ENCODE peak calls at places on chromosome 4, in seven cellular contexts. S is NCI-H1105 treated with DMSO at 0.1 percent for 48 hours; H is OCI-M1; R is choroid plexus epithelial cell; I is NCI-H1694 treated with DMSO at 0.1 percent for 48 hours; G is CD8-positive, alpha-beta T cell; O is stimulated activated CD8-positive, alpha-beta memory T cell treated with anti-CD3 and anti-CD28 coated beads, Interleukin-4, amount 100 ng/mL, for 4 hours. Q is an unnamed sample.
A peak's percentile ranks its signal among the peaks of the same experiment; 100 is the strongest.

GRCh38 chr4:42523066-42523718 is 125.9 kb downstream of the SHISA3 start:
- DNase-seq in S (no peak), H (no peak), R (no peak), I (no peak), G (no peak), O (no peak), Q (no peak)

GRCh38 chr4:147491076-147491475 is 10.2 kb downstream of the EDNRA start:
- DNase-seq in S (no peak), H (no peak), R (peak; percentile 85), I (no peak), G (no peak), O (no peak), Q (no peak)

GRCh38 chr4:53477038-53477565 is 99.7 kb downstream of the FIP1L1 start:
- DNase-seq in S (no peak), H (peak; percentile 38), R (peak; percentile 56), I (no peak), G (no peak), O (no peak), Q (no peak)

GRCh38 chr4:53455766-53456165 is 78.3 kb downstream of the FIP1L1 start:
- DNase-seq in S (no peak), H (no peak), R (no peak), I (no peak), G (no peak), O (no peak), Q (no peak)

GRCh38 chr4:145808021-145808650 is 128.2 kb downstream of the C4orf51 start:
- DNase-seq in S (peak; percentile 1), H (peak; percentile 89), R (peak; percentile 97), I (no peak), G (no peak), O (no peak), Q (no peak)

GRCh38 chr4:112523008-112523440 is 7.0 kb upstream of the NEUROG2 start:
- DNase-seq in S (no peak), H (peak; percentile 60), R (peak; percentile 43), I (no peak), G (peak; percentile 46), O (peak; percentile 8), Q (no peak)

GRCh38 chr4:124206779-124207605 is 505.5 kb downstream of the ANKRD50 start:
- DNase-seq in S (no peak), H (no peak), R (peak; percentile 84), I (no peak), G (no peak), O (no peak), Q (no peak)

GRCh38 chr4:94228488-94229216 is 21.0 kb downstream of the SMARCAD1 start:
- DNase-seq in S (no peak), H (no peak), R (no peak), I (no peak), G (no peak), O (no peak), Q (no peak)

GRCh38 chr4:26325191-26325590 is 4.4 kb downstream of the RBPJ start:
- DNase-seq in S (no peak), H (peak; percentile 73), R (peak; percentile 76), I (peak; percentile 5), G (no peak), O (no peak), Q (no peak)

GRCh38 chr4:84887824-84888223 is 78.7 kb downstream of the WDFY3 start:
- DNase-seq in S (no peak), H (peak; percentile 13), R (peak; percentile 62), I (no peak), G (no peak), O (no peak), Q (no peak)

GRCh38 chr4:663438-664428 is 10.3 kb downstream of the ATP5ME start:
- DNase-seq in S (peak; percentile 24), H (peak; percentile 65), R (no peak), I (peak; percentile 38), G (peak; percentile 86), O (peak; percentile 74), Q (peak; percentile 42)

GRCh38 chr4:73885570-73886230 is 16.5 kb downstream of the CXCL1 start:
- DNase-seq in S (no peak), H (no peak), R (peak; percentile 74), I (no peak), G (no peak), O (no peak), Q (no peak)

GRCh38 chr4:183417356-183417755 is 27.1 kb upstream of the CDKN2AIP start:
- DNase-seq in S (no peak), H (no peak), R (no peak), I (no peak), G (no peak), O (no peak), Q (no peak)

GRCh38 chr4:2261110-2261852 is 628 bp downstream of the MXD4 start:
- DNase-seq in S (peak; percentile 2), H (peak; percentile 66), R (peak; percentile 56), I (no peak), G (peak; percentile 53), O (no peak), Q (peak; percentile 53)

GRCh38 chr4:165516281-165516833 is 137.5 kb downstream of the CPE start:
- DNase-seq in S (no peak), H (no peak), R (no peak), I (no peak), G (no peak), O (no peak), Q (no peak)

GRCh38 chr4:1345905-1346780 is 865 bp upstream of the UVSSA start:
- DNase-seq in S (peak; percentile 7), H (peak; percentile 70), R (peak; percentile 66), I (peak; percentile 7), G (peak; percentile 70), O (peak; percentile 9), Q (no peak)

GRCh38 chr4:116070283-116070682 is 956.9 kb upstream of the NDST4 start:
- DNase-seq in S (no peak), H (peak; percentile 24), R (no peak), I (no peak), G (no peak), O (no peak), Q (no peak)

GRCh38 chr4:95547708-95548471 is 883 bp downstream of the UNC5C start:
- DNase-seq in S (no peak), H (peak; percentile 51), R (peak; percentile 34), I (no peak), G (no peak), O (no peak), Q (no peak)

GRCh38 chr4:2828758-2829181 is 14.9 kb upstream of the ADD1 start:
- DNase-seq in S (no peak), H (no peak), R (no peak), I (no peak), G (no peak), O (no peak), Q (no peak)

GRCh38 chr4:76310683-76311082 is 4.2 kb downstream of the STBD1 start:
- DNase-seq in S (no peak), H (no peak), R (no peak), I (no peak), G (no peak), O (no peak), Q (no peak)

GRCh38 chr4:152738812-152739211 is 40.7 kb downstream of the TIGD4 start:
- DNase-seq in S (no peak), H (no peak), R (peak; percentile 24), I (no peak), G (no peak), O (no peak), Q (no peak)

GRCh38 chr4:49036528-49036927 is 50.5 kb downstream of the CWH43 start:
- DNase-seq in S (no peak), H (no peak), R (no peak), I (no peak), G (no peak), O (no peak), Q (no peak)

GRCh38 chr4:21765810-21766407 is 182.7 kb downstream of the KCNIP4 start:
- DNase-seq in S (peak; percentile 57), H (peak; percentile 63), R (peak; percentile 78), I (peak; percentile 53), G (no peak), O (no peak), Q (no peak)

GRCh38 chr4:148955926-148956325 is 513.7 kb upstream of the NR3C2 start:
- DNase-seq in S (no peak), H (no peak), R (no peak), I (no peak), G (no peak), O (no peak), Q (no peak)

GRCh38 chr4:153345011-153345981 is 808 bp downstream of the MND1 start:
- DNase-seq in S (peak; percentile 38), H (peak; percentile 92), R (peak; percentile 55), I (peak; percentile 36), G (peak; percentile 48), O (peak; percentile 10), Q (peak; percentile 43)

GRCh38 chr4:170662250-170662649 is 572.5 kb upstream of the AADAT start:
- DNase-seq in S (no peak), H (no peak), R (no peak), I (no peak), G (no peak), O (no peak), Q (no peak)

GRCh38 chr4:85486425-85487101 is 11.6 kb downstream of the ARHGAP24 start:
- DNase-seq in S (no peak), H (peak; percentile 24), R (peak; percentile 68), I (no peak), G (no peak), O (no peak), Q (no peak)

Q was measured in NK-92 treated with Interleukin-12 subunit alpha and Interleukin-12 subunit beta, amount 100 ng/mL, for 24 hours.